ENCODE peak calls at places on chromosomes 7 and 10, in six cellular contexts. N is heart right ventricle, L is A673, V is cardiac muscle cell, Z is brain microvascular endothelial cell, R is H1. P is an unnamed sample.

GRCh38 chr10:15703167-15703880 is 16.4 kb downstream of the ITGA8 start:
- DNase-seq in Z (peak; percentile 72), L (peak; percentile 84), R (no peak), N (no peak), V (peak; percentile 17), P (no peak)

GRCh38 chr7:72017756-72018155 is 394.4 kb downstream of the CALN1 start:
- DNase-seq in Z (no peak), R (no peak), N (no peak), L (no peak), V (no peak), P (no peak)

GRCh38 chr7:95684037-95684436 is 87.7 kb upstream of the PDK4 start:
- DNase-seq in N (peak; percentile 14), V (peak; percentile 75), R (no peak), L (peak; percentile 51), Z (peak; percentile 31), P (no peak)

GRCh38 chr7:73899731-73900142 is 38.8 kb downstream of the TMEM270 start:
- DNase-seq in Z (peak; percentile 27), V (peak; percentile 59), N (no peak), L (peak; percentile 73), R (no peak), P (no peak)

GRCh38 chr7:19663816-19664531 is 44.9 kb downstream of the POLR1F start:
- DNase-seq in R (no peak), Z (no peak), N (no peak), L (no peak), V (no peak), P (no peak)

GRCh38 chr10:120942806-120943413 is 91.7 kb downstream of the WDR11 start:
- DNase-seq in R (peak; percentile 81), Z (peak; percentile 73), V (peak; percentile 88), L (peak; percentile 81), N (peak; percentile 73), P (peak; percentile 63)

GRCh38 chr7:103314849-103315248 is 17.6 kb downstream of the PMPCB start:
- DNase-seq in L (no peak), N (no peak), V (no peak), Z (no peak), R (no peak), P (no peak)

GRCh38 chr10:514137-514671 is 175.3 kb downstream of the DIP2C start:
- DNase-seq in R (no peak), Z (no peak), N (no peak), L (no peak), V (no peak), P (no peak)

GRCh38 chr7:149625947-149626392 is 128.4 kb upstream of the ZNF746 start:
- DNase-seq in Z (no peak), V (no peak), N (no peak), L (peak; percentile 84), R (no peak), P (no peak)

GRCh38 chr10:57992321-57993077 is 275.2 kb downstream of the IPMK start:
- DNase-seq in R (peak; percentile 13), N (no peak), Z (no peak), L (no peak), V (no peak), P (no peak)

GRCh38 chr7:3754488-3755365 is 453.7 kb downstream of the SDK1 start:
- DNase-seq in V (peak; percentile 71), L (peak; percentile 90), N (peak; percentile 24), Z (peak; percentile 20), R (peak; percentile 3), P (no peak)

GRCh38 chr7:137507096-137507495 is 163.6 kb upstream of the PTN start:
- DNase-seq in V (no peak), L (no peak), Z (no peak), R (no peak), N (no peak), P (no peak)

GRCh38 chr10:68717435-68717834 is 3.6 kb upstream of the CCAR1 start:
- DNase-seq in R (no peak), V (no peak), Z (no peak), N (no peak), L (no peak), P (no peak)

GRCh38 chr7:135782377-135782776 is 33.8 kb upstream of the FAM180A start:
- DNase-seq in N (no peak), V (no peak), R (no peak), Z (no peak), L (no peak), P (no peak)

GRCh38 chr10:36676321-36677169 is 448.9 kb upstream of the ANKRD30A start:
- DNase-seq in V (peak; percentile 42), R (no peak), L (peak; percentile 77), N (no peak), Z (peak; percentile 39), P (no peak)

GRCh38 chr7:17660116-17660515 is 280.2 kb downstream of the SNX13 start:
- DNase-seq in N (no peak), Z (peak; percentile 33), R (no peak), L (no peak), V (peak; percentile 75), P (no peak)

GRCh38 chr10:124020871-124021823 is 72.3 kb downstream of the CHST15 start:
- DNase-seq in N (no peak), V (no peak), R (peak; percentile 73), Z (no peak), L (no peak), P (no peak)

GRCh38 chr7:72336887-72337821 is 75.0 kb downstream of the CALN1 start:
- DNase-seq in L (no peak), V (no peak), N (no peak), R (no peak), Z (no peak), P (peak; percentile 36)

GRCh38 chr10:69629519-69629896 is 539 bp upstream of the FAM241B start:
- DNase-seq in V (no peak), L (no peak), R (no peak), Z (no peak), N (no peak), P (no peak)

GRCh38 chr10:51086695-51087094 is 12.4 kb downstream of the PRKG1 start:
- DNase-seq in Z (no peak), V (no peak), L (no peak), R (no peak), N (no peak), P (no peak)

GRCh38 chr10:60149003-60149402 is 240.7 kb downstream of the ANK3 start:
- DNase-seq in Z (no peak), N (no peak), R (no peak), L (no peak), V (no peak), P (no peak)

GRCh38 chr10:61842755-61843497 is 58.6 kb upstream of the ARID5B start:
- DNase-seq in N (no peak), Z (peak; percentile 57), V (peak; percentile 58), L (no peak), R (no peak), P (no peak)

GRCh38 chr10:93006435-93007039 is 54.1 kb upstream of the CYP26C1 start:
- DNase-seq in R (no peak), L (peak; percentile 62), V (peak; percentile 71), N (no peak), Z (peak; percentile 45), P (no peak)

GRCh38 chr10:13399236-13399635 is 51.1 kb upstream of the SEPHS1 start:
- DNase-seq in N (no peak), Z (no peak), R (no peak), L (no peak), V (no peak), P (no peak)
- TF ChIP-seq CTCF in N (no peak), Z (no peak), R (no peak), L (peak; percentile 26), V (no peak), P (no peak)

DNA sequence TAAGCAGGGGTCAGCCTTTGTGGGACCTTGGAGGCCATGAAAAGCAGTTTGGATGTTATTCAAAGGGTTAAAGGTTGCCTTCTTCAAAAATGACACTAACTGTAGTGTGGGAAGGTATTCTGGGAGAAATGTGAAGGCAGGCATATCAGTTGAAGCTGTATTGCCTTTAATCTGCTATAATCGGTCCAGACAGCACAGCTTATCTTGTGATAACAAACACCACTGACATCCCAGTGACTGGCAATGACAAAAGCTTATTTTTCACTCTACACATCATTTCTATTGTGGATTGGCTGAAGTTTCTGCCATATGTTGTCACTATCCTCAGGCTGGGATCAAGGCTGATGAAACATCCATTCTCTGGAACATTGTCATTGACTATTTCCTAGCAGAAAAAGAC is 1149.2 kb downstream of the GRM8 start:
- DNase-seq in V (no peak), N (no peak), R (no peak), L (no peak), Z (no peak), P (no peak)
- H3K4me3 ChIP-seq in V (no peak overlapping the region), N (no peak overlapping the region), R (no peak overlapping the region), L (no peak overlapping the region), Z (no peak overlapping the region), P (no peak overlapping the region)

DNA sequence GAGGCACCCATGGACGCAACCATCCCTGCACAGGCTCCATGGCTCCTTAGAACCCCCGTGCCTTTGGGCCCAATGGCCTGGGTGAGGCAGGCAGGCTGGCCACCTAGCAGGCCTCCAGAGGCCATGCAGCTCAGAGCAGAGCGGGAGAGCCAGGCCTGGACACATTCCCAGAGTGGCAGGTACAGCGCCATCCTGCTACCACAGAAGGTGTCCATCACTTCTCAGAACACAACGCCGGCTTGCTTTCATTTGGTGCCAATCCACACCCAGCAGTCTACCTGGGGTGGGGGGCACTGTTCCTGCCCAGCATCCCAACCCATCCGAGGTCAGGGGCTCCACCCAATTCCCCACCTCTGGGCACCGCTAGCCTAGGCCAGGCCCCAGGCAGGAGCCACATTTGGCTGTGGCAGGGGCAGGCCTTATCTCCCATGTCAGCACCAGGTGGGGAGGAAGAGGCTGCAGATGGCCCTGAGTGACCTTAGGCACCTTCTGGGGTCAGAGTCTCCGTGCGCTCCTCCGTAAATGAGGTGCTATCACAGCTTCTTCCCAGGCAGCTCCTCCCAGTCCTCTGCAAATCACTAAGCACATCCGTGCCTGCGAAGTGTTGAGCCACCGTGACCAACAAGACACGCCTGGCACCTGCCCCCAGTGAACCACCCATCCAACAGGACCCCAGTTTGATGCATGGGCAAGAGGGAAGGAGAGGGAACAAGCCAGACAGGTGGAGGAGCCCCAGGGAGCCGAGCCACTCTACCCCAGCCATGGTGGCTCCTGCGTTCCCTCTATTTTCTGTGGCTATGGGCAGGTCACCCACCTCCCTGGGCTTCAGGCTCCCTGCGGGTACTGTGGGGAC is 14.2 kb downstream of the KCNH2 start:
- DNase-seq in N (no peak), R (no peak), Z (no peak), L (no peak), V (no peak), P (no peak)
- H3K27me3 ChIP-seq in N (no peaks in the 10 kb centered on the region), R (peaks cover 2% of the 10 kb centered on the region), Z (peaks cover 36% of the 10 kb centered on the region), L (no peaks in the 10 kb centered on the region), V (no peaks in the 10 kb centered on the region), P (peaks cover 3% of the 10 kb centered on the region)

GRCh38 chr10:78844956-78845355 is 223.8 kb upstream of the ZMIZ1 start:
- DNase-seq in V (no peak), R (no peak), L (no peak), N (no peak), Z (no peak), P (no peak)
- TF ChIP-seq CTCF in V (no peak), R (peak; percentile 26), L (no peak), N (no peak), Z (peak; percentile 21), P (no peak)

P was measured in GM06990.